ENCODE peak calls at places on chromosomes 11 and 22, in five cellular contexts. V is activated CD4-positive, alpha-beta memory T cell treated with anti-CD3 and anti-CD28 coated beads, Interleukin-2, amount 10 ng/mL, durations not matched to agents 7 days and 5 days; M is activated CD8-positive, alpha-beta memory T cell treated with anti-CD3 and anti-CD28 coated beads, Interleukin-2, amount 10 ng/mL, durations not matched to agents 7 days and 5 days; I is endothelial cell of umbilical vein; O is AG04449. Y is an unnamed sample.

GRCh38 chr11:72637198-72637597 is 37.0 kb downstream of the PDE2A start:
- DNase-seq in V (no peak), M (no peak), I (no peak), O (no peak), Y (peak)

GRCh38 chr22:24424001-24424900 is 3.1 kb upstream of the ADORA2A start:
- DNase-seq in I (no peak), O (no peak), M (peak), V (peak), Y (no peak)

GRCh38 chr22:38345782-38346181 is 28.5 kb upstream of the CSNK1E start:
- DNase-seq in I (no peak), V (no peak), M (peak), O (no peak), Y (no peak)

GRCh38 chr11:61294717-61295595 is at the start of gene VWCE:
- DNase-seq in V (peak), M (peak), O (no peak), I (peak), Y (peak)

GRCh38 chr22:37165066-37165465 is 15.3 kb upstream of the IL2RB start:
- DNase-seq in O (no peak), V (no peak), M (no peak), I (no peak), Y (no peak)

GRCh38 chr11:85132839-85133238 is 494.3 kb downstream of the DLG2 start:
- DNase-seq in O (no peak), I (no peak), M (no peak), V (no peak), Y (no peak)

GRCh38 chr11:72627594-72628281 is 46.5 kb downstream of the PDE2A start:
- DNase-seq in O (no peak), V (no peak), I (no peak), M (no peak), Y (no peak)

GRCh38 chr22:48407256-48407955 is 1420.3 kb downstream of the BRD1 start:
- DNase-seq in I (no peak), V (no peak), M (no peak), O (no peak), Y (no peak)

GRCh38 chr11:34300571-34301295 is 57.1 kb downstream of the ABTB2 start:
- DNase-seq in V (no peak), M (no peak), I (no peak), O (no peak), Y (no peak)

GRCh38 chr11:10205928-10206327 is 88.1 kb downstream of the SBF2 start:
- DNase-seq in I (no peak), V (no peak), M (no peak), O (no peak), Y (no peak)

GRCh38 chr22:38347181-38347943 is 30.1 kb upstream of the CSNK1E start:
- DNase-seq in I (no peak), M (peak), V (no peak), O (no peak), Y (no peak)

GRCh38 chr11:44575288-44575672 is 9.8 kb downstream of the CD82 start:
- DNase-seq in V (peak), O (peak), M (no peak), I (no peak), Y (no peak)

GRCh38 chr11:70191495-70192140 is 11.5 kb upstream of the FADD start:
- DNase-seq in M (peak), I (peak), V (peak), O (no peak), Y (peak)

GRCh38 chr11:121449626-121450025 is 2.5 kb upstream of the SORL1 start:
- DNase-seq in O (no peak), V (no peak), M (no peak), I (no peak), Y (no peak)

GRCh38 chr11:103601230-103601846 is 435.1 kb upstream of the DDI1 start:
- DNase-seq in M (peak), I (peak), O (peak), V (peak), Y (peak)

GRCh38 chr11:47514825-47515647 is 37.9 kb downstream of the CELF1 start:
- DNase-seq in I (peak), V (peak), M (no peak), O (no peak), Y (peak)

GRCh38 chr22:48449466-48450187 is 1378.0 kb downstream of the BRD1 start:
- DNase-seq in V (no peak), I (no peak), M (no peak), O (no peak), Y (no peak)

GRCh38 chr11:93570759-93571413 is 27.7 kb upstream of the SMCO4 start:
- DNase-seq in M (no peak), O (peak), I (no peak), V (no peak), Y (no peak)

GRCh38 chr11:11535611-11536010 is 86.2 kb downstream of the GALNT18 start:
- DNase-seq in O (no peak), V (no peak), M (no peak), I (no peak), Y (peak)

GRCh38 chr22:31659246-31659645 is 2.8 kb downstream of the PISD start:
- DNase-seq in I (no peak), O (no peak), V (no peak), M (no peak), Y (no peak)

GRCh38 chr11:79083346-79083745 is 357.5 kb downstream of the TENM4 start:
- DNase-seq in M (no peak), O (no peak), I (no peak), V (no peak), Y (no peak)

Y was measured in dermis microvascular lymphatic vessel endothelial cell.